ENCODE peak calls at places on chromosomes 3 and 15, in nine cellular contexts. D, C, Y, N, O, X, G, E and K are unnamed samples.

GRCh38 chr3:168545591-168545990 is 449.9 kb upstream of the GOLIM4 start:
- DNase-seq in D (no peak), C (no peak), Y (no peak), N (no peak), O (no peak), X (no peak), G (no peak), E (no peak), K (no peak)

GRCh38 chr15:71532994-71533393 is 277.4 kb upstream of the NR2E3 start:
- DNase-seq in D (peak; percentile 45), C (peak; percentile 49), Y (peak; percentile 64), N (no peak), O (no peak), X (no peak), G (no peak), E (no peak), K (no peak)

GRCh38 chr3:52809821-52810377 is 15.3 kb downstream of the ITIH3 start:
- DNase-seq in D (no peak), C (no peak), Y (no peak), N (no peak), O (no peak), X (no peak), G (no peak), E (no peak), K (no peak)

GRCh38 chr3:36373084-36373483 is 7.2 kb upstream of the STAC start:
- DNase-seq in D (no peak), C (peak; percentile 89), Y (peak; percentile 44), N (no peak), O (no peak), X (no peak), G (no peak), E (no peak), K (no peak)

GRCh38 chr3:49906004-49906860 is 2.6 kb upstream of the MST1R start:
- DNase-seq in D (peak; percentile 66), C (peak; percentile 68), Y (peak; percentile 66), N (peak; percentile 90), O (peak; percentile 21), X (peak; percentile 32), G (no peak), E (peak; percentile 12), K (peak; percentile 49)

GRCh38 chr15:41561777-41562145 is 2.7 kb downstream of the TYRO3 start:
- DNase-seq in D (no peak), C (no peak), Y (no peak), N (no peak), O (no peak), X (peak; percentile 57), G (no peak), E (no peak), K (no peak)

GRCh38 chr3:178907081-178907480 is 164.5 kb downstream of the ZMAT3 start:
- DNase-seq in D (no peak), C (no peak), Y (peak; percentile 1), N (no peak), O (no peak), X (no peak), G (no peak), E (no peak), K (no peak)

GRCh38 chr3:151946606-151947005 is 73.2 kb downstream of the SUCNR1 start:
- DNase-seq in D (no peak), C (no peak), Y (no peak), N (no peak), O (no peak), X (no peak), G (no peak), E (no peak), K (no peak)

GRCh38 chr3:197031315-197032285 is 2.0 kb upstream of the MELTF start:
- DNase-seq in D (peak; percentile 70), C (peak; percentile 100), Y (peak; percentile 97), N (peak; percentile 88), O (no peak), X (peak; percentile 57), G (no peak), E (no peak), K (no peak)

GRCh38 chr15:68429691-68430470 is 2.1 kb downstream of the ITGA11 start:
- DNase-seq in D (no peak), C (no peak), Y (no peak), N (peak; percentile 0), O (no peak), X (no peak), G (no peak), E (no peak), K (no peak)

GRCh38 chr15:97817266-97817890 is 143.1 kb upstream of the ARRDC4 start:
- DNase-seq in D (peak; percentile 20), C (no peak), Y (no peak), N (no peak), O (no peak), X (no peak), G (no peak), E (no peak), K (no peak)

GRCh38 chr3:81434171-81434570 is 327.3 kb downstream of the GBE1 start:
- DNase-seq in D (no peak), C (no peak), Y (no peak), N (no peak), O (no peak), X (no peak), G (no peak), E (no peak), K (no peak)